ENCODE peak calls at places on chromosome 11, in six cellular contexts. G is psoas muscle, K is colonic mucosa, N is transverse colon, U is ovary, Y is BJ. T is an unnamed sample.

GRCh38 chr11:90341986-90342385 is 119.1 kb upstream of the CHORDC1 start:
- DNase-seq in U (no peak), K (no peak), G (no peak), Y (no peak), N (no peak), T (no peak)

GRCh38 chr11:92667446-92668165 is 301.8 kb upstream of the MTNR1B start:
- DNase-seq in Y (no peak), U (no peak), G (no peak), N (no peak), K (no peak), T (no peak)

GRCh38 chr11:9231848-9232177 is 33.3 kb downstream of the DENND5A start:
- DNase-seq in U (no peak), K (no peak), G (no peak), N (no peak), Y (no peak), T (no peak)

GRCh38 chr11:62860835-62861563 is 19.7 kb upstream of the SLC3A2 start:
- DNase-seq in G (no peak), N (no peak), K (no peak), Y (no peak), U (no peak), T (no peak)

GRCh38 chr11:65356394-65356972 is 1.9 kb downstream of the TIGD3 start:
- DNase-seq in G (peak; percentile 87), N (no peak), U (no peak), K (no peak), Y (no peak), T (peak; percentile 88)

GRCh38 chr11:46522682-46523281 is 71.0 kb downstream of the AMBRA1 start:
- DNase-seq in K (no peak), G (no peak), Y (no peak), U (no peak), N (no peak), T (no peak)

GRCh38 chr11:113877673-113878060 is 2.3 kb upstream of the USP28 start:
- DNase-seq in U (no peak), N (no peak), G (no peak), Y (no peak), K (no peak), T (no peak)

GRCh38 chr11:58503361-58503856 is 4.5 kb downstream of the OR5B21 start:
- DNase-seq in Y (no peak), N (no peak), U (no peak), G (no peak), K (no peak), T (no peak)

GRCh38 chr11:112113539-112114457 is 27.1 kb downstream of the SDHD start:
- DNase-seq in G (no peak), N (no peak), K (no peak), U (no peak), Y (no peak), T (no peak)

GRCh38 chr11:122491486-122491885 is 164.0 kb upstream of the UBASH3B start:
- DNase-seq in K (no peak), N (no peak), U (no peak), Y (peak; percentile 56), G (no peak), T (no peak)

GRCh38 chr11:27118371-27118770 is 77.8 kb downstream of the BBOX1 start:
- DNase-seq in N (no peak), G (no peak), Y (no peak), U (no peak), K (no peak), T (no peak)

GRCh38 chr11:83011333-83012167 is 60.1 kb downstream of the RAB30 start:
- DNase-seq in U (no peak), N (no peak), G (no peak), Y (no peak), K (no peak), T (no peak)

GRCh38 chr11:113114452-113115027 is 153.3 kb downstream of the NCAM1 start:
- DNase-seq in N (peak; percentile 27), Y (no peak), G (peak; percentile 77), U (peak; percentile 63), K (peak; percentile 25), T (no peak)

GRCh38 chr11:120954381-120954780 is 69.5 kb upstream of the TBCEL start:
- DNase-seq in U (no peak), G (no peak), Y (no peak), K (no peak), N (no peak), T (no peak)

GRCh38 chr11:19660076-19660475 is 52.6 kb upstream of the NAV2 start:
- DNase-seq in K (no peak), N (no peak), U (no peak), G (no peak), Y (no peak), T (no peak)

GRCh38 chr11:127962416-127962815 is 624.9 kb downstream of the ETS1 start:
- DNase-seq in K (no peak), U (no peak), G (no peak), Y (peak; percentile 15), N (no peak), T (no peak)

GRCh38 chr11:11857769-11858168 is 16.0 kb downstream of the USP47 start:
- DNase-seq in K (no peak), Y (no peak), N (no peak), U (no peak), G (no peak), T (no peak)

GRCh38 chr11:44564198-44564597 is 1.3 kb upstream of the CD82 start:
- DNase-seq in N (peak; percentile 52), K (peak; percentile 78), U (peak; percentile 72), G (no peak), Y (no peak), T (no peak)

GRCh38 chr11:44564653-44565007 is 833 bp upstream of the CD82 start:
- DNase-seq in N (peak; percentile 63), U (no peak), G (peak; percentile 96), Y (peak; percentile 40), K (no peak), T (no peak)

GRCh38 chr11:44565746-44566558 is 489 bp downstream of the CD82 start:
- DNase-seq in N (no peak), Y (no peak), K (no peak), G (no peak), U (no peak), T (no peak)

GRCh38 chr11:44566559-44566949 is 1.1 kb downstream of the CD82 start:
- DNase-seq in N (no peak), G (no peak), Y (no peak), U (no peak), K (no peak), T (no peak)

GRCh38 chr11:44565008-44565745 is at the start of gene CD82:
- DNase-seq in G (peak; percentile 100), K (peak; percentile 100), N (peak; percentile 100), U (peak; percentile 100), Y (peak; percentile 86), T (peak; percentile 100)
- TF ChIP-seq CTCF in G (peak; percentile 38), K (peak; percentile 29), N (no peak), U (no peak), Y (peak; percentile 39), T (peak; percentile 66)

DNA sequence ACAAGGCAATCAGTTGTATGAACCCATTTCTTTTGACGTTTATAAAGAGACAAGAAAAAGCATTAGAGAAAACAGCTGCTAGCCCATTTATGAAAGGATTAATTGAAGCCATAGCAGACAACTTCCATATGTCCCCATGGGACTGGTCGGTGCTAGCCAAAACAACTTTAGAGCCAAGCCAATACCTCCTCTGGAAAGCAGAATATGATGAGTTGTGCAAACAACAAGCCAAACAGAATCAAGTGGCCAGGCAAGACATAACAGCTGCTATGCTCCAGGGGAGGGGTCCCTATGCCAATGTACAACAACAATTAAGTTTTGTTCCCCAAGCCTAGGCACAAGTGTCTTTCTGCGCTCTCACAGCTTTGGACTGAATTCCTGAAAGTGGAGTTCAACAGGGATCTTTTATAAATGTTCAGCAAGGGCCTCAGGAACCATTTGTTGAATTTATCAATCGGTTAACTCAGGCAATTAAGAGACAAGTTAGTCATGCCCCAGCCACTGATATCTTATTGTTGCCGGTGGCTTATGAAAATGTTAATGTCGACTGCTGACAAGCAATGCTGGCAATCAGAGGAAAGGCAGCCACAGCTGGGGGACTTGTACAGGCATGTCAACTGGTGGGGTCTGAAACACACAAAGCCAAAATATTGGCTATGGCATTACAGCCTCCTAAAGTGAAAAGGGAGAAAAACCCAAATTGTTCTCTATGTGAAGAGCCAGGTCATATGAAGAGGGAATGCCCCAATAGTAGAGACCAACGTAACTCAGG is 1593.1 kb upstream of the TENM4 start:
- DNase-seq in N (no peak), K (no peak), G (no peak), U (no peak), Y (no peak), T (no peak)
- TF ChIP-seq CTCF in N (no peak), K (no peak), G (no peak), U (no peak), Y (no peak), T (no peak)

GRCh38 chr11:104152941-104153340 is 11.0 kb downstream of the PDGFD start:
- DNase-seq in N (no peak), G (no peak), K (no peak), U (no peak), Y (no peak), T (no peak)

GRCh38 chr11:104154296-104154695 is 9.7 kb downstream of the PDGFD start:
- DNase-seq in U (no peak), G (no peak), N (no peak), K (no peak), Y (no peak), T (no peak)

GRCh38 chr11:104148074-104148473 is 15.9 kb downstream of the PDGFD start:
- DNase-seq in U (no peak), Y (peak; percentile 31), N (no peak), G (no peak), K (no peak), T (no peak)

GRCh38 chr11:104148696-104149095 is 15.3 kb downstream of the PDGFD start:
- DNase-seq in U (no peak), K (no peak), G (no peak), N (no peak), Y (no peak), T (no peak)

DNA sequence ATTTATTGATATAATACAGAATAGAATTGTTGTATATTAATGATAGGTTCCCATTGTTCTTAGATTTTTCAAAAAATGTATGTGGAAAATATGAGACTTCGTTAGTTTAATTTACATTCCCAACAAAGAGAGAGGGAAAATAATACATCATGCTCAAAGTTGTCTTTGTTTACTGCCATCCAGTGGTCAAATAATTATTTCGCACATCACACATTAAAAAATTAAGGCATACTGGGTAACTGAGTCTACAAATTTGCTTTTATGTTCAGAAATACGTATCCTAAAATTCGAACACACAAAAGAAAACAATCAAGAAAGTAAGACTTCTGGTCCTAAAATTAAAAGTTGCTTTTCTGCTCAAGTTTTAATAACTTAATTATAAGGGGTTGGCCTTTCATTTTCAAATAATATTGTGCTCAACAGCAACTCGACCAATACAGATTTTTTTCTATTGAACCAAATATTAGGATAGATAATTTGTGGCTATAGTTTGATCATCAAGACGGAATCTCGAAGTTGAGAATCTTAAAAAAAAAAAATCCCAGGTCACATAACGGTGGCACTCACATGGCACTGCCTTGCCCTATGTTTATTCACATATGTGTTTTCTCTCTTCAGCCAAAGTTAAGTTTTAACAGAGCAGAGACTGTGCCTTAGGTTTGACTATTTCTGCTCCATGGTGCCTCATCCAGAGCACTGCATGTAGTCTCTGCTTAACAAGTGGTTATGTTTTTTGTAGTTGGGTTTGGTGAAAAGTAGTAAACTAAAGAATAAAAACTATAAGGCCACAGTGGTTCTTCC is 12.3 kb downstream of the PDGFD start:
- DNase-seq in K (no peak), Y (no peak), G (no peak), U (no peak), N (no peak), T (no peak)
- TF ChIP-seq CTCF in K (no peak), Y (peak; percentile 34), G (no peak), U (no peak), N (peak; percentile 21), T (peak; percentile 82)

DNA sequence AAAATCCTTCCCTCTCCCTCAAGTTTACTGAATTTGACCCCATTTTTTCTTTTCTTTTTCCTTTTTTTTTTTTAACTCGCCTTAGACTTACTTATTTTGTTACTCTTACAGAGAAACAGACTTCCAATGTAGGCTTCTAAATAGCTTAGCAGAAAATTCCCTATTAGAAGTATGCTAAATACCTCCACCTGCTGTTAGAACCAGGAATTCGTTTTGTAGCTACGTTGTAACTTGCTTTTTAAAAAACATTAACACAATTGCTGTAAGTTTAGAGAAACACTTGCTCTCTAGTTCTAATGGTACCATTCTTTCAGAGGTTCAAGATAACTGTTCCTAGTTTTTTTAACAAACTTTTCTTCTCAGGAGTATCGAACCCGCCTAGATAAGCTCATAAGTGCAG is 324.2 kb downstream of the DCDC1 start:
- DNase-seq in U (no peak), N (no peak), K (no peak), Y (no peak), G (no peak), T (no peak)
- TF ChIP-seq CTCF in U (no peak), N (no peak), K (no peak), Y (no peak), G (no peak), T (peak; percentile 66)

T was measured in chondrocyte.